ENCODE peak calls at places on chromosomes 4 and X, in four cellular contexts. O, Q, U and Z are unnamed samples.

GRCh38 chr4:110897779-110898178 is 274.9 kb upstream of the PITX2 start:
- DNase-seq in O (no peak), Q (no peak), U (no peak), Z (no peak)

GRCh38 chr4:141391771-141392170 is 171.1 kb downstream of the ZNF330 start:
- DNase-seq in O (no peak), Q (no peak), U (no peak), Z (peak; percentile 4)

GRCh38 chrX:44228621-44229020 is 114.9 kb downstream of the EFHC2 start:
- DNase-seq in O (no peak), Q (no peak), U (no peak), Z (no peak)

GRCh38 chrX:46994096-46994495 is 81.9 kb downstream of the JADE3 start:
- DNase-seq in O (no peak), Q (no peak), U (no peak), Z (no peak)

GRCh38 chr4:70945046-70945445 is 42.9 kb downstream of the MOB1B start:
- DNase-seq in O (no peak), Q (no peak), U (no peak), Z (no peak)

GRCh38 chrX:39974228-39974627 is 123.5 kb downstream of the BCOR start:
- DNase-seq in O (no peak), Q (no peak), U (no peak), Z (peak; percentile 65)

GRCh38 chrX:131836161-131836560 is 186.9 kb upstream of the STK26 start:
- DNase-seq in O (no peak), Q (no peak), U (no peak), Z (no peak)

GRCh38 chr4:173151496-173151895 is 17.1 kb upstream of the GALNT7 start:
- DNase-seq in O (no peak), Q (no peak), U (no peak), Z (no peak)

GRCh38 chr4:139267301-139267700 is 12.7 kb downstream of the MGARP start:
- DNase-seq in O (no peak), Q (no peak), U (no peak), Z (no peak)

GRCh38 chr4:87219648-87220093 is 747 bp downstream of the KLHL8 start:
- DNase-seq in O (peak; percentile 11), Q (peak; percentile 69), U (no peak), Z (peak; percentile 9)